ENCODE peak calls at places on chromosomes 7 and 10, in five cellular contexts. M is posterior vena cava, K is A172, L is HT-29, R is spleen. C is an unnamed sample.

GRCh38 chr7:131605280-131605878 is 49.0 kb upstream of the PODXL start:
- DNase-seq in M (no peak), K (no peak), L (no peak), R (no peak), C (no peak)

GRCh38 chr7:39504963-39505362 is 61.2 kb upstream of the YAE1 start:
- DNase-seq in M (no peak), K (peak; percentile 90), L (peak; percentile 20), R (no peak), C (peak; percentile 21)

GRCh38 chr10:93110472-93111146 is 36.9 kb downstream of the CYP26A1 start:
- DNase-seq in M (no peak), K (no peak), L (no peak), R (no peak), C (no peak)

GRCh38 chr10:118394557-118395194 is 52.6 kb upstream of the FAM204A start:
- DNase-seq in M (no peak), K (no peak), L (no peak), R (no peak), C (no peak)

GRCh38 chr10:60266513-60266912 is 123.2 kb downstream of the ANK3 start:
- DNase-seq in M (no peak), K (no peak), L (no peak), R (no peak), C (no peak)

GRCh38 chr7:110204527-110204926 is 886.4 kb upstream of the LRRN3 start:
- DNase-seq in M (no peak), K (no peak), L (peak; percentile 51), R (no peak), C (peak; percentile 59)

GRCh38 chr7:31052841-31053601 is 913 bp downstream of the ADCYAP1R1 start:
- DNase-seq in M (no peak), K (no peak), L (no peak), R (no peak), C (no peak)

GRCh38 chr7:122949186-122949585 is 46.3 kb downstream of the TAS2R16 start:
- DNase-seq in M (no peak), K (no peak), L (no peak), R (no peak), C (no peak)

GRCh38 chr10:68721673-68721963 is 579 bp downstream of the CCAR1 start:
- DNase-seq in M (no peak), K (no peak), L (peak; percentile 4), R (no peak), C (no peak)

GRCh38 chr10:99913831-99914235 is 95.9 kb downstream of the DNMBP start:
- DNase-seq in M (no peak), K (no peak), L (no peak), R (no peak), C (no peak)

GRCh38 chr10:47381427-47382379 is 2.4 kb downstream of the ZNF488 start:
- DNase-seq in M (no peak), K (no peak), L (no peak), R (no peak), C (no peak)

GRCh38 chr10:132987671-132988571 is 45.6 kb upstream of the CFAP46 start:
- DNase-seq in M (peak; percentile 90), K (peak; percentile 86), L (no peak), R (peak; percentile 64), C (no peak)

GRCh38 chr7:105391429-105391828 is 2.7 kb upstream of the SRPK2 start:
- DNase-seq in M (no peak), K (no peak), L (no peak), R (no peak), C (no peak)

GRCh38 chr10:122462533-122463465 is 1.4 kb downstream of the HTRA1 start:
- DNase-seq in M (peak; percentile 92), K (no peak), L (no peak), R (no peak), C (no peak)

GRCh38 chr10:6062101-6062771 is at the start of gene IL2RA:
- DNase-seq in M (peak; percentile 76), K (no peak), L (no peak), R (peak; percentile 81), C (no peak)

C was measured in SK-MEL-5.